ENCODE peak calls at places on chromosomes 1 and 21, in four cellular contexts. A is activated T-cell treated with anti-CD3 and anti-CD28 coated beads, Interleukin-2, amount 50 U/mL, for 72 hours; K is cerebellum; D is NCI-H2171. Y is an unnamed sample.

GRCh38 chr1:239155466-239155865 is 230.9 kb upstream of the CHRM3 start:
- DNase-seq in A (no peak), K (no peak), D (no peak), Y (no peak)

GRCh38 chr1:205318231-205318991 is 3.1 kb downstream of the NUAK2 start:
- DNase-seq in K (peak), D (no peak), A (no peak), Y (no peak)

GRCh38 chr1:229582011-229582694 is 23.6 kb upstream of the ABCB10 start:
- DNase-seq in D (no peak), A (no peak), K (peak), Y (no peak)

GRCh38 chr1:149896589-149896988 is 2.8 kb upstream of the BOLA1 start:
- DNase-seq in D (no peak), K (no peak), A (no peak), Y (no peak)

GRCh38 chr1:220235462-220235861 is 36.8 kb downstream of the RAB3GAP2 start:
- DNase-seq in K (no peak), A (no peak), D (no peak), Y (no peak)

GRCh38 chr1:168164771-168165170 is 14.0 kb upstream of the TIPRL start:
- DNase-seq in A (no peak), K (no peak), D (no peak), Y (no peak)

GRCh38 chr1:186014370-186015030 is 280.3 kb downstream of the HMCN1 start:
- DNase-seq in A (no peak), K (no peak), D (no peak), Y (no peak)

GRCh38 chr1:209412036-209412435 is 171.5 kb upstream of the CAMK1G start:
- DNase-seq in A (no peak), D (no peak), K (no peak), Y (no peak)

GRCh38 chr1:214453109-214453722 is 98.2 kb downstream of the PTPN14 start:
- DNase-seq in D (no peak), K (no peak), A (no peak), Y (no peak)

GRCh38 chr1:7549693-7550161 is 221.4 kb upstream of the VAMP3 start:
- DNase-seq in D (no peak), A (peak), K (no peak), Y (peak)

GRCh38 chr21:36841866-36842265 is 124.6 kb downstream of the HLCS start:
- DNase-seq in D (no peak), A (no peak), K (no peak), Y (no peak)

GRCh38 chr1:210362526-210362925 is 33.8 kb downstream of the HHAT start:
- DNase-seq in K (no peak), D (no peak), A (no peak), Y (no peak)

GRCh38 chr1:167103236-167103894 is 9.5 kb downstream of the STYXL2 start:
- DNase-seq in A (peak), D (no peak), K (no peak), Y (no peak)

GRCh38 chr1:101291562-101292035 is 54.8 kb downstream of the S1PR1 start:
- DNase-seq in A (peak), K (no peak), D (no peak), Y (peak)

GRCh38 chr1:100404816-100405215 is 52.5 kb downstream of the CDC14A start:
- DNase-seq in A (no peak), D (no peak), K (no peak), Y (no peak)

GRCh38 chr1:235105051-235106043 is 23.3 kb downstream of the TOMM20 start:
- DNase-seq in A (no peak), K (no peak), D (peak), Y (peak)

GRCh38 chr21:14862794-14863720 is 201.7 kb downstream of the NRIP1 start:
- DNase-seq in D (no peak), K (no peak), A (peak), Y (no peak)

GRCh38 chr1:152623203-152623844 is 421 bp upstream of the LCE3A start:
- DNase-seq in A (peak), K (no peak), D (no peak), Y (no peak)

GRCh38 chr1:201006450-201006849 is 17.1 kb downstream of the KIF21B start:
- DNase-seq in D (no peak), K (no peak), A (no peak), Y (no peak)

GRCh38 chr1:3904843-3905185 is 4.7 kb upstream of the C1orf174 start:
- DNase-seq in K (no peak), D (no peak), A (no peak), Y (no peak)

GRCh38 chr1:27070390-27071048 is 57.9 kb upstream of the TENT5B start:
- DNase-seq in A (no peak), K (peak), D (peak), Y (no peak)

GRCh38 chr1:153355445-153356071 is 2.1 kb upstream of the S100A9 start:
- DNase-seq in D (peak), A (peak), K (no peak), Y (peak)

GRCh38 chr1:15432327-15432726 is 5.9 kb upstream of the CTRC start:
- DNase-seq in A (no peak), D (no peak), K (no peak), Y (no peak)

GRCh38 chr1:201771466-201771865 is 57.5 kb upstream of the IPO9 start:
- DNase-seq in A (no peak), K (no peak), D (no peak), Y (no peak)

GRCh38 chr1:2493691-2494322 is 17.7 kb downstream of the PLCH2 start:
- DNase-seq in A (no peak), D (no peak), K (peak), Y (no peak)

GRCh38 chr1:78370779-78371482 is 119.8 kb upstream of the PTGFR start:
- DNase-seq in K (no peak), A (no peak), D (no peak), Y (peak)

GRCh38 chr1:181704556-181704955 is 221.2 kb downstream of the CACNA1E start:
- DNase-seq in D (no peak), A (no peak), K (peak), Y (no peak)

GRCh38 chr1:115063238-115063901 is 25.9 kb downstream of the TSPAN2 start:
- DNase-seq in K (no peak), D (no peak), A (peak), Y (no peak)

GRCh38 chr1:3233031-3233430 is 164.0 kb downstream of the PRDM16 start:
- DNase-seq in D (no peak), A (no peak), K (no peak), Y (no peak)

GRCh38 chr1:150162862-150163706 is 13.4 kb downstream of the PLEKHO1 start:
- DNase-seq in K (peak), D (peak), A (no peak), Y (peak)

GRCh38 chr1:2611621-2612437 is 21.0 kb downstream of the MMEL1 start:
- DNase-seq in D (no peak), K (no peak), A (no peak), Y (no peak)

GRCh38 chr21:23452384-23453083 is 2154.7 kb downstream of the MRPL39 start:
- DNase-seq in A (no peak), K (no peak), D (peak), Y (no peak)